ENCODE peak calls at places on chromosomes 6 and 20, in seven cellular contexts. O, G, W, S, U, V and Q are unnamed samples.

GRCh38 chr20:768426-768978 is at the start of gene SLC52A3:
- DNase-seq in O (peak; percentile 53), G (no peak), W (no peak), S (no peak), U (no peak), V (no peak), Q (peak; percentile 31)

GRCh38 chr6:15515226-15515625 is 147.6 kb downstream of the DTNBP1 start:
- DNase-seq in O (no peak), G (no peak), W (no peak), S (no peak), U (no peak), V (no peak), Q (no peak)

GRCh38 chr20:24768226-24768625 is 180.8 kb upstream of the CST7 start:
- DNase-seq in O (no peak), G (no peak), W (no peak), S (peak; percentile 51), U (no peak), V (no peak), Q (no peak)

GRCh38 chr6:30960907-30961673 is 20.3 kb downstream of the MUCL3 start:
- DNase-seq in O (no peak), G (no peak), W (no peak), S (peak; percentile 30), U (no peak), V (no peak), Q (no peak)

GRCh38 chr6:37382954-37383353 is 29.2 kb downstream of the RNF8 start:
- DNase-seq in O (no peak), G (no peak), W (no peak), S (no peak), U (no peak), V (no peak), Q (no peak)

GRCh38 chr6:140812636-140813035 is 1320.1 kb upstream of the GJE1 start:
- DNase-seq in O (no peak), G (no peak), W (no peak), S (no peak), U (no peak), V (no peak), Q (no peak)

GRCh38 chr6:43878823-43879495 is 108.9 kb downstream of the VEGFA start:
- DNase-seq in O (no peak), G (peak; percentile 51), W (no peak), S (no peak), U (no peak), V (peak; percentile 79), Q (peak; percentile 53)

GRCh38 chr6:160391419-160392116 is 43.4 kb downstream of the SLC22A3 start:
- DNase-seq in O (no peak), G (no peak), W (peak; percentile 56), S (peak; percentile 79), U (no peak), V (no peak), Q (peak; percentile 53)

GRCh38 chr6:160952633-160953281 is 38.8 kb upstream of the MAP3K4 start:
- DNase-seq in O (no peak), G (peak; percentile 9), W (no peak), S (no peak), U (no peak), V (no peak), Q (no peak)

GRCh38 chr20:49045440-49046086 is 549 bp upstream of the CSE1L start:
- DNase-seq in O (peak; percentile 61), G (no peak), W (peak; percentile 37), S (no peak), U (no peak), V (no peak), Q (no peak)

DNA sequence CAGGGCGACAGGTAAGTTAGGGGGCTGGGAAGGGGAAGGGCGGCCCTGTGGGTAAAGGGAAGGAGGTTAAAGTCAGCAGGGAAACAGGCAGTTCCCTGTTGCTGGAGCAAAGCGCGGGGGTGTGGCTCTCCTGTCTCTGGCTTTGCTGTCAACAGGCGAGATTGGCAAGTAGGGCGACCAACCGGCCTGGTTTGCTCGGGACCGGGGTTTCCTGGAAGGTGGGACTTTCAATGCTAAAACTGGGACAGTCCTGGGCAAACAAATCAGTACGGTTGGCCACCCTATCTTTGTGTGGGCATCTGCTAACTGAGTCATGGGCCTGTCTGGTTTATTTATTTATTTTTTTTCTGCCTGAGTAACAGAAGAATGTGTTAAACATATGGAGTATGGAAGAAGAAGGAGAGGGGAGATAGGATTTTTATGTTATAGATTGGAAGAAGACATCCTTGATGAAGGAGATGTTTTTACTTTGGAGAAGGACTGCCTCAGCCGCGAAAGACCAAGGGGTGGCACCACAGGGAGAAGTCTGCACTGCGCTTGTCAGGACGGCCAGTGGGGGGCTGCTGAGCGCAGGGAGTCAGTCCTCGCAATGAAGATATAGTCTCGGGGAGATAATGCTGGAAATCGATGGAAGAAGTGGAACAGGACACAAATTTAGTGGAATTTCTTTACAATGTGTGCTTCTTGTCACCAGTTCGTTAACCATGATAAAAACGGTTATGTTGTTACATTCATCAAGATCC is 43.4 kb upstream of the ESR1 start:
- DNase-seq in O (peak; percentile 95), G (peak; percentile 58), W (peak; percentile 92), S (peak; percentile 93), U (peak; percentile 41), V (peak; percentile 53), Q (peak; percentile 95)
- TF ChIP-seq CTCF in O (no peak), G (peak; percentile 65), W (no peak), S (peak; percentile 92), U (peak; percentile 83), V (peak; percentile 64), Q (peak; percentile 71)

GRCh38 chr6:4017058-4017457 is 61.9 kb downstream of the FAM217A start:
- DNase-seq in O (no peak), G (no peak), W (no peak), S (no peak), U (no peak), V (no peak), Q (no peak)

GRCh38 chr6:4021133-4021861 is 57.6 kb downstream of the FAM217A start:
- DNase-seq in O (peak; percentile 95), G (peak; percentile 88), W (peak; percentile 97), S (peak; percentile 95), U (peak; percentile 91), V (peak; percentile 96), Q (peak; percentile 92)

GRCh38 chr6:4018194-4019111 is 60.5 kb downstream of the FAM217A start:
- DNase-seq in O (peak; percentile 95), G (peak; percentile 92), W (peak; percentile 92), S (peak; percentile 88), U (peak; percentile 84), V (peak; percentile 83), Q (peak; percentile 95)

GRCh38 chr6:4020822-4021132 is 58.2 kb downstream of the FAM217A start:
- DNase-seq in O (no peak), G (no peak), W (no peak), S (no peak), U (no peak), V (no peak), Q (no peak)

DNA sequence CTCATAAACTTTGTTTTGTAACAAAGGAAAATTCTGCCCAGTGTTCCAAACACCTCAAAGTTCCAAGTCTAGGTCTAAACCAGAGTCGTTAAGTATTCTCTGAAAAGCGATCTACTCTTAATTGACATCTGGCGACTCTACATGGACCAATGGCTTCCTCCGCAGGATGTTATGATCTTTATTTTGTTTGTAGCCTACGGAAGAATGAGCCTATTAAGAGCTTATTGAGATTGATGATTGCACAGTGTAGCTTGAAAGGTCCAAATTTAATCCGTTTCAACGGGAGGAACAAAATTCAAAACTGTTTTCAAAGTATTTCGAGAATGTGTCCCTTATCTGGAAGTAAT is 61.1 kb downstream of the FAM217A start:
- DNase-seq in O (no peak), G (no peak), W (no peak), S (peak; percentile 29), U (no peak), V (no peak), Q (no peak)
- TF ChIP-seq CTCF in O (no peak), G (no peak), W (no peak), S (no peak), U (no peak), V (no peak), Q (no peak)

DNA sequence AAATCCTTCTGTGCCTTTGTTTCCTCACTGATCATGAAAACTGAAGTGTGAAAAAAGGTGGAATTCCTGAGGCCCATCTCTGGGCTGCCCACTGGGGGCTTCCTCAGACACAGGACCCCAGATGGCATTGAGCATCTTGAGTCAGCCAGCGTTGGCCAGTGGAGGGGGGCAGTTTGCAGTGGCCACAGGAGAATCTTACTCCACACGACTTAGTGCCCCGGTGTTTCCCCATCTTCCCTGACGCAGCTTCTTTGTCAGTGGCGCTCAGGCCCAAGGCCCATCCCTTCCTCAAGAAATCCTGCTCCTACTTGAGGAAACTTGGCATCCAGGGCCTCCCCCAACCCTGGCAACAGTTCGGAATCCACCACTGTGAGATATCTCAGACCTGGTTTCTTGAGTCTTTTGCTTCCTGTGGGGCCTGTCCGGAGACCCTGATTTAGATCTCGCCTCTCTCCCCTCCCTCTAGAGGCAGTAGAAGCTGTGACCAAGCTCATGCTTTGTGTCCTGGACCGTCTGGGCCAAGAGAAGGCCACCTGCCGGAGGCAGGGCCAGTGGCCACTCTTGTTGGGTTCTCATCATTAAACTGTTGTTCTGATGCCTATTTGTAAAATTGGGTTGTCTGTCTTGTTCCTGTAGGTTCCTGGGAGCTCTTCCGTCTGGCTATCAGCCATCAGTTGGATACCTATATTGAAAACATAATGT is 20.2 kb upstream of the DLGAP4 start:
- DNase-seq in O (no peak), G (no peak), W (no peak), S (no peak), U (no peak), V (no peak), Q (no peak)
- TF ChIP-seq CTCF in O (no peak), G (no peak), W (no peak), S (no peak), U (no peak), V (no peak), Q (no peak)

DNA sequence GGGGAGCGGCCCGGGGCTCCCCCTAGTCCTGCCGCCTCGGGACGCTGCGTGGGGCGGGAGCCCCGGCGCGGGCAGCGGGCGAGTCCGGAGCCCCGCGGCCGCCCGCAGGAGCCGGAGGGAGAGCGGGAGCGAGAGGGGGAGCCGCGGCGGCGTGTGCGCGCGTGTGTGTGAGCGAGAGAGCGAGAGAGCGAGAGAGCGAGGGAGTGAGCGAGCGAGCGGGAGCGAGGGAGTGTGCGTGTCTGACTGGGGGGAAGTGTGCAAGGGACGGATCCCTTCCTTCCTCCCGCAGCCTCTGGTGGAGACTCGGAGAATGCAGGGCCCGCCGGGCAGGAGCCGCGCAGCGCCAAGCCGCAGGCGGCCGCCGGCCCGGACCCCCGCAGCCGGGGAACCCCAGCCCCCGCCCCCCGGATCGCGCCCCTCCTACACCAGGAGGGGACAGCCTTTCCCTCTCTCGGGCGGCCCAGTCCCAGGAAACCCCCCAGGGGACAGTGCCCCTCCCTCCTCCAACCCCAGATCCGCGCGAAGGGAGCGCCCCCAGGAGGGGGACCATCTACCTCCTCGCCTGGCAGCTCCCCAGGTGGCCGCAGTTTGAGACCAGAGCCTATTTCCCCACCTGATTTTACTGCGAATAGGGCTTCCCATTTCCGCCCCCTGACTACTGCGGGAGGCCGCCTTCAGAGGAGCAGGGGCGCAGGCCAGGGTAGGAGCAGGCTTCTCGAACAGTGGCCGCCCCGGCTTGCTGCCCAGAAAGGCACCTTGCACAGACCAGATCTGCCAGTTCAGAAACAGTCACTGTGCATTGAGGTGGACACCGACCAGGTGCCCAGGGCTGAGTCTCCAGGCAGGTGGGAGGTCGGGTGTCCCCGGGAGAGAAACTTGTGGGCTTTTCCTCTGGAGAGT is at the start of gene CDH22:
- DNase-seq in O (no peak), G (peak; percentile 57), W (no peak), S (no peak), U (no peak), V (peak; percentile 53), Q (no peak)
- TF ChIP-seq CTCF in O (no peak), G (peak; percentile 63), W (no peak), S (peak; percentile 53), U (peak; percentile 31), V (peak; percentile 46), Q (no peak)

DNA sequence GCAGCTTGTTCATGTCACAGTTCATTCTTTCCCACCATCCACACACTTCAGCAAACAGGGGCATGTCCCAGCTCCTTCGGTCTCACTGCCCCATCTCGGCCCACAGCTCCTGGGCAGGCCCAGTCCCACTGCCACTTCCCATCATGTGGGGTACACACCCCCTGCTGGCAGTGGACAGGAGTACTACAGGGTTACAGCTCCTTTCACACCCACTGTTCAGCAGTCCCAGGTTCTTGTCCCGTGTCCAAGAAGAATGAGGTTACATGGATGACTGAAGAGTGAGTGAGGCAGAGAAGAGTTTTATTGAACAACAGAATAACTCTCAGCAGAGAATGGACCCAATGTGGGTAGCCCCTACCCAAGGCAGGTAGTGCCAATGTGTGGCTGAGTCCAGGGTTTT is 77.8 kb upstream of the SMLR1 start:
- DNase-seq in O (no peak), G (no peak), W (no peak), S (no peak), U (no peak), V (no peak), Q (no peak)
- TF ChIP-seq CTCF in O (no peak), G (no peak), W (no peak), S (peak; percentile 9), U (no peak), V (no peak), Q (no peak)